ENCODE peak calls at places on chromosomes 13 and 19, in nine cellular contexts. Z is neuronal stem cell, S is GOT3, H is psoas muscle, Q is IMR-90, X is mesenteric fat pad, M is RWPE1, N is cardiac muscle cell, A is keratinocyte. V is an unnamed sample.

GRCh38 chr19:45922281-45922680 is 7.7 kb upstream of the NANOS2 start:
- DNase-seq in Z (no peak), S (no peak), H (no peak), Q (no peak), X (no peak), M (no peak), N (no peak), A (no peak), V (no peak)

GRCh38 chr13:103203750-103204330 is 137.6 kb upstream of the SLC10A2 start:
- DNase-seq in Z (no peak), S (no peak), H (no peak), Q (no peak), X (no peak), M (no peak), N (no peak), A (no peak), V (no peak)

GRCh38 chr13:63427170-63427569 is 2011.5 kb upstream of the PCDH20 start:
- DNase-seq in Z (no peak), S (no peak), H (no peak), Q (no peak), X (no peak), M (no peak), N (no peak), A (no peak), V (no peak)

GRCh38 chr13:58619396-58620113 is 988.0 kb downstream of the PCDH17 start:
- DNase-seq in Z (no peak), S (no peak), H (no peak), Q (no peak), X (no peak), M (no peak), N (no peak), A (no peak), V (no peak)

GRCh38 chr19:6213696-6214585 is 65.8 kb downstream of the MLLT1 start:
- DNase-seq in Z (no peak), S (no peak), H (no peak), Q (no peak), X (no peak), M (no peak), N (no peak), A (no peak), V (no peak)

GRCh38 chr19:50777830-50778303 is 7.6 kb downstream of the GPR32 start:
- DNase-seq in Z (no peak), S (no peak), H (no peak), Q (peak), X (no peak), M (no peak), N (peak), A (no peak), V (no peak)

GRCh38 chr13:50410921-50411712 is 395.9 kb downstream of the KCNRG start:
- DNase-seq in Z (no peak), S (no peak), H (no peak), Q (peak), X (no peak), M (peak), N (peak), A (peak), V (peak)

GRCh38 chr13:44697058-44697457 is 120.9 kb upstream of the TSC22D1 start:
- DNase-seq in Z (no peak), S (no peak), H (no peak), Q (no peak), X (no peak), M (no peak), N (no peak), A (no peak), V (no peak)

GRCh38 chr19:41311072-41311471 is 1.1 kb downstream of the CCDC97 start:
- DNase-seq in Z (no peak), S (no peak), H (no peak), Q (no peak), X (no peak), M (no peak), N (no peak), A (no peak), V (no peak)

GRCh38 chr13:67119481-67119883 is 110.7 kb downstream of the PCDH9 start:
- DNase-seq in Z (no peak), S (no peak), H (no peak), Q (peak), X (no peak), M (peak), N (no peak), A (peak), V (peak)

GRCh38 chr13:48318714-48319457 is 15.3 kb downstream of the RB1 start:
- DNase-seq in Z (no peak), S (no peak), H (no peak), Q (no peak), X (no peak), M (no peak), N (no peak), A (no peak), V (no peak)

GRCh38 chr19:47081095-47081494 is 32.5 kb downstream of the ZC3H4 start:
- DNase-seq in Z (no peak), S (no peak), H (no peak), Q (no peak), X (no peak), M (no peak), N (no peak), A (no peak), V (no peak)

GRCh38 chr13:40165533-40165932 is 500.9 kb downstream of the FOXO1 start:
- DNase-seq in Z (no peak), S (no peak), H (no peak), Q (no peak), X (no peak), M (no peak), N (no peak), A (no peak), V (no peak)

GRCh38 chr13:95497307-95497943 is 55.1 kb upstream of the CLDN10 start:
- DNase-seq in Z (no peak), S (no peak), H (no peak), Q (no peak), X (no peak), M (no peak), N (no peak), A (no peak), V (no peak)

GRCh38 chr19:55253264-55253663 is 5.6 kb downstream of the PPP6R1 start:
- DNase-seq in Z (no peak), S (no peak), H (no peak), Q (no peak), X (no peak), M (no peak), N (no peak), A (no peak), V (no peak)

GRCh38 chr13:67230774-67231480 is 791 bp upstream of the PCDH9 start:
- DNase-seq in Z (peak), S (no peak), H (peak), Q (peak), X (peak), M (peak), N (peak), A (no peak), V (peak)

GRCh38 chr19:32824136-32824835 is 45.3 kb downstream of the SLC7A9 start:
- DNase-seq in Z (no peak), S (no peak), H (no peak), Q (no peak), X (peak), M (no peak), N (no peak), A (no peak), V (no peak)

GRCh38 chr13:28346136-28346535 is 148.8 kb downstream of the FLT1 start:
- DNase-seq in Z (no peak), S (no peak), H (no peak), Q (peak), X (no peak), M (no peak), N (no peak), A (no peak), V (no peak)

GRCh38 chr19:2616741-2617392 is 85.6 kb downstream of the GNG7 start:
- DNase-seq in Z (no peak), S (no peak), H (no peak), Q (no peak), X (no peak), M (no peak), N (no peak), A (no peak), V (no peak)

GRCh38 chr19:24060687-24061356 is 26.2 kb upstream of the ZNF254 start:
- DNase-seq in Z (no peak), S (no peak), H (no peak), Q (peak), X (no peak), M (no peak), N (no peak), A (no peak), V (no peak)

GRCh38 chr13:93244918-93245280 is 18.3 kb downstream of the GPC6 start:
- DNase-seq in Z (no peak), S (no peak), H (no peak), Q (peak), X (no peak), M (peak), N (no peak), A (no peak), V (no peak)

GRCh38 chr13:102286326-102286725 is 115.5 kb downstream of the FGF14 start:
- DNase-seq in Z (no peak), S (no peak), H (no peak), Q (peak), X (no peak), M (peak), N (no peak), A (peak), V (peak)

GRCh38 chr13:77579971-77580370 is 44.5 kb downstream of the SCEL start:
- DNase-seq in Z (no peak), S (no peak), H (no peak), Q (no peak), X (no peak), M (no peak), N (no peak), A (no peak), V (no peak)

GRCh38 chr19:4302238-4302630 is at the start of gene TMIGD2:
- DNase-seq in Z (no peak), S (no peak), H (no peak), Q (no peak), X (no peak), M (no peak), N (no peak), A (no peak), V (no peak)

GRCh38 chr19:36418287-36419001 is at the start of gene ZFP82:
- DNase-seq in Z (peak), S (peak), H (peak), Q (peak), X (peak), M (peak), N (peak), A (no peak), V (peak)

GRCh38 chr13:25466880-25467279 is 95.1 kb downstream of the ATP8A2 start:
- DNase-seq in Z (no peak), S (no peak), H (no peak), Q (no peak), X (no peak), M (no peak), N (no peak), A (no peak), V (no peak)